ENCODE peak calls at places on chromosomes 4 and X, in eight cellular contexts. Z is Kasumi-1; F is SK-N-DZ; K is neural progenitor cell; D is stimulated activated CD4-positive, alpha-beta T cell treated with anti-CD3 and anti-CD28 coated beads, Interleukin-15, amount 100 ng/mL, for 1 hour; Q is GM03348; W is anterior cingulate cortex; Y is central memory CD4-positive, alpha-beta T cell. X is an unnamed sample.

GRCh38 chrX:135015526-135016245 is 6.7 kb downstream of the RTL8B start:
- DNase-seq in Q (no peak), F (no peak), Z (no peak), Y (no peak), K (no peak), W (no peak), D (no peak), X (no peak)

GRCh38 chr4:680565-680930 is 6.2 kb downstream of the MYL5 start:
- DNase-seq in Y (no peak), F (no peak), Z (no peak), K (no peak), D (no peak), Q (no peak), W (no peak), X (no peak)

GRCh38 chr4:70802923-70803605 is 36.6 kb downstream of the GRSF1 start:
- DNase-seq in D (no peak), Q (no peak), F (no peak), Y (no peak), K (no peak), Z (no peak), W (no peak), X (no peak)

GRCh38 chr4:176376032-176376614 is 56.4 kb downstream of the SPCS3 start:
- DNase-seq in Z (peak), K (peak), Q (peak), F (peak), D (no peak), Y (no peak), W (no peak), X (no peak)

GRCh38 chrX:122572461-122572860 is 611.6 kb upstream of the GRIA3 start:
- DNase-seq in Z (no peak), F (no peak), K (no peak), D (no peak), Y (no peak), W (no peak), Q (peak), X (no peak)

GRCh38 chr4:185307136-185307950 is 88.4 kb downstream of the LRP2BP start:
- DNase-seq in W (no peak), K (peak), Z (no peak), D (no peak), Y (no peak), Q (no peak), F (no peak), X (no peak)

GRCh38 chr4:38759077-38759789 is 23.6 kb downstream of the TLR10 start:
- DNase-seq in K (peak), Z (peak), Y (peak), F (peak), Q (peak), D (peak), W (peak), X (peak)

GRCh38 chrX:48460606-48461005 is 9.5 kb downstream of the SLC38A5 start:
- DNase-seq in D (no peak), Q (no peak), K (no peak), F (no peak), Y (no peak), Z (no peak), W (no peak), X (no peak)

GRCh38 chr4:169079942-169080827 is 70.1 kb upstream of the CBR4 start:
- DNase-seq in Y (no peak), F (peak), K (no peak), D (no peak), Q (peak), W (no peak), Z (peak), X (peak)

GRCh38 chr4:126604273-126604867 is 1028.4 kb upstream of the INTU start:
- DNase-seq in D (no peak), F (peak), K (peak), Y (no peak), Q (peak), W (peak), Z (peak), X (peak)

GRCh38 chrX:42524374-42524773 is 253.6 kb downstream of the PPP1R2C start:
- DNase-seq in Z (no peak), Y (no peak), F (no peak), W (no peak), K (no peak), Q (peak), D (no peak), X (no peak)

GRCh38 chr4:132901224-132901623 is 247.9 kb upstream of the PCDH10 start:
- DNase-seq in Z (no peak), W (no peak), K (no peak), Y (no peak), Q (no peak), F (no peak), D (no peak), X (no peak)

GRCh38 chr4:75142850-75143249 is 209.9 kb downstream of the PARM1 start:
- DNase-seq in Z (no peak), Q (no peak), D (no peak), Y (no peak), F (no peak), W (no peak), K (no peak), X (no peak)